ENCODE peak calls at places on chromosomes 3 and 15, in ten cellular contexts. One of them, this sample, is unnamed.

GRCh38 chr15:20344601-20345400 is 196.8 kb downstream of the GOLGA6L6 start:
- DNase-seq in T47D: no peak
- DNase-seq in A673: no peak
- DNase-seq in H54: no peak
- DNase-seq in IMR-90: no peak
- DNase-seq in B cell: no peak
- DNase-seq in cardiac muscle cell: no peak
- DNase-seq in cardiac septum: peak
- DNase-seq in stimulated activated CD8-positive, alpha-beta memory T cell treated with anti-CD3 and anti-CD28 coated beads, Interleukin-2, amount 100 ng/mL, for 1 hour: no peak
- DNase-seq in spleen: peak
- DNase-seq in this sample: no peak

GRCh38 chr15:44727462-44728231 is 8.7 kb upstream of the TRIM69 start:
- DNase-seq in cardiac muscle cell: no peak
- DNase-seq in stimulated activated CD8-positive, alpha-beta memory T cell treated with anti-CD3 and anti-CD28 coated beads, Interleukin-2, amount 100 ng/mL, for 1 hour: no peak
- DNase-seq in cardiac septum: no peak
- DNase-seq in IMR-90: no peak
- DNase-seq in B cell: no peak
- DNase-seq in H54: no peak
- DNase-seq in spleen: no peak
- DNase-seq in T47D: no peak
- DNase-seq in A673: no peak
- DNase-seq in this sample: no peak

GRCh38 chr3:100352296-100353178 is 18.0 kb downstream of the NIT2 start:
- DNase-seq in stimulated activated CD8-positive, alpha-beta memory T cell treated with anti-CD3 and anti-CD28 coated beads, Interleukin-2, amount 100 ng/mL, for 1 hour: no peak
- DNase-seq in A673: no peak
- DNase-seq in B cell: no peak
- DNase-seq in spleen: no peak
- DNase-seq in T47D: no peak
- DNase-seq in cardiac muscle cell: no peak
- DNase-seq in cardiac septum: no peak
- DNase-seq in IMR-90: peak
- DNase-seq in H54: no peak
- DNase-seq in this sample: no peak

GRCh38 chr3:171168086-171168485 is 141.6 kb upstream of the SLC2A2 start:
- DNase-seq in B cell: no peak
- DNase-seq in A673: peak
- DNase-seq in IMR-90: peak
- DNase-seq in stimulated activated CD8-positive, alpha-beta memory T cell treated with anti-CD3 and anti-CD28 coated beads, Interleukin-2, amount 100 ng/mL, for 1 hour: no peak
- DNase-seq in H54: peak
- DNase-seq in cardiac septum: no peak
- DNase-seq in spleen: no peak
- DNase-seq in T47D: peak
- DNase-seq in cardiac muscle cell: peak
- DNase-seq in this sample: no peak

GRCh38 chr3:23650371-23651140 is 155.2 kb upstream of the UBE2E1 start:
- DNase-seq in B cell: no peak
- DNase-seq in cardiac muscle cell: no peak
- DNase-seq in IMR-90: peak
- DNase-seq in A673: no peak
- DNase-seq in spleen: no peak
- DNase-seq in cardiac septum: no peak
- DNase-seq in H54: peak
- DNase-seq in stimulated activated CD8-positive, alpha-beta memory T cell treated with anti-CD3 and anti-CD28 coated beads, Interleukin-2, amount 100 ng/mL, for 1 hour: no peak
- DNase-seq in T47D: no peak
- DNase-seq in this sample: no peak

GRCh38 chr15:98650871-98651481 is 2.6 kb downstream of the IGF1R start:
- DNase-seq in cardiac muscle cell: peak
- DNase-seq in cardiac septum: no peak
- DNase-seq in IMR-90: peak
- DNase-seq in B cell: peak
- DNase-seq in stimulated activated CD8-positive, alpha-beta memory T cell treated with anti-CD3 and anti-CD28 coated beads, Interleukin-2, amount 100 ng/mL, for 1 hour: no peak
- DNase-seq in H54: no peak
- DNase-seq in spleen: no peak
- DNase-seq in A673: peak
- DNase-seq in T47D: peak
- DNase-seq in this sample: no peak

GRCh38 chr3:64262574-64263114 is 37.4 kb upstream of the PRICKLE2 start:
- DNase-seq in IMR-90: no peak
- DNase-seq in T47D: no peak
- DNase-seq in cardiac septum: no peak
- DNase-seq in stimulated activated CD8-positive, alpha-beta memory T cell treated with anti-CD3 and anti-CD28 coated beads, Interleukin-2, amount 100 ng/mL, for 1 hour: no peak
- DNase-seq in H54: no peak
- DNase-seq in A673: no peak
- DNase-seq in spleen: no peak
- DNase-seq in B cell: no peak
- DNase-seq in cardiac muscle cell: no peak
- DNase-seq in this sample: no peak

GRCh38 chr3:28316226-28316625 is 32.3 kb upstream of the ZCWPW2 start:
- DNase-seq in IMR-90: peak
- DNase-seq in T47D: no peak
- DNase-seq in stimulated activated CD8-positive, alpha-beta memory T cell treated with anti-CD3 and anti-CD28 coated beads, Interleukin-2, amount 100 ng/mL, for 1 hour: no peak
- DNase-seq in cardiac septum: no peak
- DNase-seq in A673: no peak
- DNase-seq in cardiac muscle cell: no peak
- DNase-seq in B cell: no peak
- DNase-seq in spleen: no peak
- DNase-seq in H54: no peak
- DNase-seq in this sample: no peak

GRCh38 chr15:53811530-53811929 is 52.1 kb upstream of the WDR72 start:
- DNase-seq in IMR-90: no peak
- DNase-seq in spleen: no peak
- DNase-seq in stimulated activated CD8-positive, alpha-beta memory T cell treated with anti-CD3 and anti-CD28 coated beads, Interleukin-2, amount 100 ng/mL, for 1 hour: no peak
- DNase-seq in T47D: peak
- DNase-seq in B cell: no peak
- DNase-seq in H54: no peak
- DNase-seq in A673: peak
- DNase-seq in cardiac septum: no peak
- DNase-seq in cardiac muscle cell: no peak
- DNase-seq in this sample: no peak

GRCh38 chr3:64295594-64295993 is 70.3 kb upstream of the PRICKLE2 start:
- DNase-seq in cardiac septum: no peak
- DNase-seq in cardiac muscle cell: no peak
- DNase-seq in T47D: no peak
- DNase-seq in spleen: no peak
- DNase-seq in H54: peak
- DNase-seq in IMR-90: peak
- DNase-seq in B cell: no peak
- DNase-seq in A673: no peak
- DNase-seq in stimulated activated CD8-positive, alpha-beta memory T cell treated with anti-CD3 and anti-CD28 coated beads, Interleukin-2, amount 100 ng/mL, for 1 hour: no peak
- DNase-seq in this sample: no peak

GRCh38 chr3:171444291-171444690 is 15.9 kb downstream of the TNIK start:
- DNase-seq in spleen: no peak
- DNase-seq in B cell: no peak
- DNase-seq in A673: no peak
- DNase-seq in stimulated activated CD8-positive, alpha-beta memory T cell treated with anti-CD3 and anti-CD28 coated beads, Interleukin-2, amount 100 ng/mL, for 1 hour: no peak
- DNase-seq in T47D: no peak
- DNase-seq in cardiac muscle cell: no peak
- DNase-seq in H54: no peak
- DNase-seq in IMR-90: no peak
- DNase-seq in cardiac septum: no peak
- DNase-seq in this sample: no peak

GRCh38 chr15:83287541-83288027 is 3.1 kb upstream of the BNC1 start:
- DNase-seq in B cell: no peak
- DNase-seq in spleen: no peak
- DNase-seq in H54: peak
- DNase-seq in T47D: no peak
- DNase-seq in IMR-90: peak
- DNase-seq in A673: no peak
- DNase-seq in cardiac septum: no peak
- DNase-seq in cardiac muscle cell: no peak
- DNase-seq in stimulated activated CD8-positive, alpha-beta memory T cell treated with anti-CD3 and anti-CD28 coated beads, Interleukin-2, amount 100 ng/mL, for 1 hour: no peak
- DNase-seq in this sample: no peak

GRCh38 chr3:190180268-190180667 is 59.6 kb upstream of the P3H2 start:
- DNase-seq in A673: no peak
- DNase-seq in spleen: no peak
- DNase-seq in cardiac muscle cell: no peak
- DNase-seq in H54: no peak
- DNase-seq in T47D: no peak
- DNase-seq in stimulated activated CD8-positive, alpha-beta memory T cell treated with anti-CD3 and anti-CD28 coated beads, Interleukin-2, amount 100 ng/mL, for 1 hour: no peak
- DNase-seq in IMR-90: peak
- DNase-seq in B cell: no peak
- DNase-seq in cardiac septum: no peak
- DNase-seq in this sample: no peak

GRCh38 chr3:184786271-184787010 is 25.5 kb upstream of the VPS8 start:
- DNase-seq in H54: peak
- DNase-seq in IMR-90: peak
- DNase-seq in cardiac muscle cell: no peak
- DNase-seq in cardiac septum: peak
- DNase-seq in B cell: no peak
- DNase-seq in stimulated activated CD8-positive, alpha-beta memory T cell treated with anti-CD3 and anti-CD28 coated beads, Interleukin-2, amount 100 ng/mL, for 1 hour: no peak
- DNase-seq in A673: peak
- DNase-seq in spleen: no peak
- DNase-seq in T47D: no peak
- DNase-seq in this sample: no peak

GRCh38 chr3:193971268-193971751 is 164.6 kb upstream of the HES1 start:
- DNase-seq in H54: no peak
- DNase-seq in IMR-90: no peak
- DNase-seq in spleen: no peak
- DNase-seq in A673: peak
- DNase-seq in stimulated activated CD8-positive, alpha-beta memory T cell treated with anti-CD3 and anti-CD28 coated beads, Interleukin-2, amount 100 ng/mL, for 1 hour: no peak
- DNase-seq in cardiac septum: no peak
- DNase-seq in B cell: peak
- DNase-seq in cardiac muscle cell: no peak
- DNase-seq in T47D: no peak
- DNase-seq in this sample: no peak

This sample was measured in LNCaP clone FGC.